ENCODE peak calls at places on chromosomes 13 and 19, in ten cellular contexts. One of them, this sample, is unnamed.

GRCh38 chr13:38419312-38419873 is 69.7 kb downstream of the UFM1 start:
- DNase-seq in IMR-90: no peak
- DNase-seq in AG04450: no peak
- DNase-seq in ascending aorta: no peak
- DNase-seq in psoas muscle: no peak
- DNase-seq in WERI-Rb-1: no peak
- DNase-seq in CD8-positive, alpha-beta T cell: no peak
- DNase-seq in suprapubic skin: no peak
- DNase-seq in left ventricle myocardium inferior: no peak
- DNase-seq in Panc1: no peak
- DNase-seq in this sample: peak; percentile 27

GRCh38 chr19:3606690-3607289 is at the start of gene TBXA2R:
- DNase-seq in WERI-Rb-1: peak; percentile 90
- DNase-seq in IMR-90: peak; percentile 43
- DNase-seq in Panc1: no peak
- DNase-seq in suprapubic skin: peak; percentile 84
- DNase-seq in psoas muscle: peak; percentile 84
- DNase-seq in left ventricle myocardium inferior: peak; percentile 81
- DNase-seq in AG04450: no peak
- DNase-seq in ascending aorta: peak; percentile 35
- DNase-seq in CD8-positive, alpha-beta T cell: peak; percentile 59
- DNase-seq in this sample: no peak

GRCh38 chr19:16266586-16266942 is 58.1 kb upstream of the KLF2 start:
- DNase-seq in WERI-Rb-1: no peak
- DNase-seq in psoas muscle: no peak
- DNase-seq in ascending aorta: no peak
- DNase-seq in left ventricle myocardium inferior: no peak
- DNase-seq in CD8-positive, alpha-beta T cell: peak; percentile 75
- DNase-seq in Panc1: no peak
- DNase-seq in suprapubic skin: no peak
- DNase-seq in IMR-90: no peak
- DNase-seq in AG04450: no peak
- DNase-seq in this sample: no peak

GRCh38 chr13:104779311-104779710 is 1713.1 kb upstream of the SLC10A2 start:
- DNase-seq in AG04450: peak; percentile 36
- DNase-seq in IMR-90: peak; percentile 64
- DNase-seq in suprapubic skin: no peak
- DNase-seq in CD8-positive, alpha-beta T cell: no peak
- DNase-seq in left ventricle myocardium inferior: no peak
- DNase-seq in Panc1: no peak
- DNase-seq in ascending aorta: no peak
- DNase-seq in psoas muscle: no peak
- DNase-seq in WERI-Rb-1: no peak
- DNase-seq in this sample: no peak

GRCh38 chr19:48175578-48175977 is 5.1 kb downstream of the ZSWIM9 start:
- DNase-seq in IMR-90: no peak
- DNase-seq in Panc1: no peak
- DNase-seq in left ventricle myocardium inferior: no peak
- DNase-seq in AG04450: no peak
- DNase-seq in psoas muscle: no peak
- DNase-seq in WERI-Rb-1: no peak
- DNase-seq in ascending aorta: no peak
- DNase-seq in CD8-positive, alpha-beta T cell: no peak
- DNase-seq in suprapubic skin: no peak
- DNase-seq in this sample: no peak

GRCh38 chr13:108728370-108728769 is 99.0 kb downstream of the MYO16 start:
- DNase-seq in IMR-90: no peak
- DNase-seq in left ventricle myocardium inferior: no peak
- DNase-seq in ascending aorta: no peak
- DNase-seq in psoas muscle: no peak
- DNase-seq in Panc1: no peak
- DNase-seq in WERI-Rb-1: peak; percentile 55
- DNase-seq in AG04450: no peak
- DNase-seq in suprapubic skin: no peak
- DNase-seq in CD8-positive, alpha-beta T cell: no peak
- DNase-seq in this sample: no peak

GRCh38 chr13:95643814-95644598 is 500 bp downstream of the DZIP1 start:
- DNase-seq in left ventricle myocardium inferior: peak; percentile 18
- DNase-seq in CD8-positive, alpha-beta T cell: no peak
- DNase-seq in IMR-90: peak; percentile 35
- DNase-seq in suprapubic skin: peak; percentile 63
- DNase-seq in psoas muscle: peak; percentile 33
- DNase-seq in Panc1: no peak
- DNase-seq in AG04450: no peak
- DNase-seq in WERI-Rb-1: peak; percentile 68
- DNase-seq in ascending aorta: no peak
- DNase-seq in this sample: peak; percentile 36

GRCh38 chr13:78875792-78876580 is 217.0 kb upstream of the OBI1 start:
- DNase-seq in Panc1: no peak
- DNase-seq in CD8-positive, alpha-beta T cell: no peak
- DNase-seq in IMR-90: no peak
- DNase-seq in WERI-Rb-1: no peak
- DNase-seq in left ventricle myocardium inferior: no peak
- DNase-seq in ascending aorta: no peak
- DNase-seq in suprapubic skin: no peak
- DNase-seq in AG04450: no peak
- DNase-seq in psoas muscle: no peak
- DNase-seq in this sample: peak; percentile 17

GRCh38 chr19:22602631-22603272 is 31.4 kb upstream of the ZNF492 start:
- DNase-seq in Panc1: no peak
- DNase-seq in ascending aorta: no peak
- DNase-seq in psoas muscle: no peak
- DNase-seq in AG04450: no peak
- DNase-seq in IMR-90: no peak
- DNase-seq in WERI-Rb-1: no peak
- DNase-seq in suprapubic skin: no peak
- DNase-seq in left ventricle myocardium inferior: no peak
- DNase-seq in CD8-positive, alpha-beta T cell: no peak
- DNase-seq in this sample: no peak

GRCh38 chr13:98453254-98453843 is 123.6 kb downstream of the STK24 start:
- DNase-seq in suprapubic skin: no peak
- DNase-seq in IMR-90: no peak
- DNase-seq in psoas muscle: no peak
- DNase-seq in WERI-Rb-1: no peak
- DNase-seq in ascending aorta: no peak
- DNase-seq in AG04450: no peak
- DNase-seq in CD8-positive, alpha-beta T cell: no peak
- DNase-seq in Panc1: no peak
- DNase-seq in left ventricle myocardium inferior: no peak
- DNase-seq in this sample: no peak

GRCh38 chr13:22926176-22927007 is 254.4 kb upstream of the SGCG start:
- DNase-seq in Panc1: no peak
- DNase-seq in ascending aorta: no peak
- DNase-seq in WERI-Rb-1: no peak
- DNase-seq in left ventricle myocardium inferior: peak; percentile 82
- DNase-seq in psoas muscle: peak; percentile 84
- DNase-seq in IMR-90: no peak
- DNase-seq in suprapubic skin: peak; percentile 84
- DNase-seq in AG04450: no peak
- DNase-seq in CD8-positive, alpha-beta T cell: no peak
- DNase-seq in this sample: peak; percentile 22

GRCh38 chr19:17236831-17237543 is 8.7 kb downstream of the NR2F6 start:
- DNase-seq in AG04450: no peak
- DNase-seq in Panc1: no peak
- DNase-seq in CD8-positive, alpha-beta T cell: no peak
- DNase-seq in WERI-Rb-1: no peak
- DNase-seq in psoas muscle: no peak
- DNase-seq in left ventricle myocardium inferior: no peak
- DNase-seq in IMR-90: no peak
- DNase-seq in suprapubic skin: no peak
- DNase-seq in ascending aorta: no peak
- DNase-seq in this sample: no peak

GRCh38 chr13:99796175-99796819 is 175.3 kb downstream of the ZIC5 start:
- DNase-seq in IMR-90: peak; percentile 32
- DNase-seq in left ventricle myocardium inferior: no peak
- DNase-seq in WERI-Rb-1: no peak
- DNase-seq in AG04450: peak; percentile 2
- DNase-seq in Panc1: no peak
- DNase-seq in ascending aorta: no peak
- DNase-seq in CD8-positive, alpha-beta T cell: peak; percentile 15
- DNase-seq in suprapubic skin: no peak
- DNase-seq in psoas muscle: no peak
- DNase-seq in this sample: no peak

DNA sequence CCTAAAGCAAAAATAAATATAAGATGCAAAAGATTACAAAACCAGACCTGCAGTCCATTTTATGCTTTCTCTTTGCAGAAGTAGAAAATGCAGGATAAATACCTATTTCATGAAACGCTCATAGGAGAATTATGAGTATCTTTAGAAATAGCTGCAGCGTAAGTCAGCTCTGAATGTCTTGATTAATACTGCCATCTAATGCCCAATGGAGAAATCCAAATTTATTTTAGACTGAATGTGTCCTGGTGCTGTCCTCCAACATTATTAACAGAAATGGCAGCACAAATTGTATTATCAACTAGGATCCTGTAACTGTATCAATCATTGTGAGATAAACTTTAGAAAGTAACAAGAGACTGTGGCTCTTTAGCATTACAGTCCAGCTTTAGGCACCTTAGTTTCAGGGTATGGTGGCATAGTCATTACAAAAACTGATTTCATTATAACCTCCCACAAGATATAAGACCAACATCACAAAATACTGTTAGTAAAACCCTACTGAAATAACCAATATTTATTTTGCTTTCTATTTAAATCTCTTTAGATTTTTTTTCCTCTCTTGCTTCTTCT is 162.1 kb upstream of the MIR17HG start:
- DNase-seq in WERI-Rb-1: no peak
- DNase-seq in ascending aorta: no peak
- DNase-seq in CD8-positive, alpha-beta T cell: no peak
- DNase-seq in suprapubic skin: no peak
- DNase-seq in IMR-90: peak; percentile 0
- DNase-seq in psoas muscle: no peak
- DNase-seq in AG04450: no peak
- DNase-seq in left ventricle myocardium inferior: no peak
- DNase-seq in Panc1: no peak
- DNase-seq in this sample: no peak
- TF ChIP-seq CTCF in WERI-Rb-1: peak; percentile 30
- TF ChIP-seq CTCF in ascending aorta: no peak
- TF ChIP-seq CTCF in CD8-positive, alpha-beta T cell: no peak
- TF ChIP-seq CTCF in suprapubic skin: no peak
- TF ChIP-seq CTCF in IMR-90: no peak
- TF ChIP-seq CTCF in psoas muscle: peak; percentile 32
- TF ChIP-seq CTCF in AG04450: peak; percentile 21
- TF ChIP-seq CTCF in left ventricle myocardium inferior: peak; percentile 54
- TF ChIP-seq CTCF in Panc1: peak; percentile 26
- TF ChIP-seq CTCF in this sample: no peak

GRCh38 chr13:46050771-46051170 is 1.8 kb downstream of the ZC3H13 start:
- DNase-seq in psoas muscle: no peak
- DNase-seq in left ventricle myocardium inferior: no peak
- DNase-seq in IMR-90: no peak
- DNase-seq in suprapubic skin: no peak
- DNase-seq in WERI-Rb-1: no peak
- DNase-seq in AG04450: no peak
- DNase-seq in ascending aorta: no peak
- DNase-seq in Panc1: no peak
- DNase-seq in CD8-positive, alpha-beta T cell: no peak
- DNase-seq in this sample: no peak
- H3K4me3 ChIP-seq in psoas muscle: peak overlapping the region; percentile 86
- H3K4me3 ChIP-seq in left ventricle myocardium inferior: peak overlapping the region; percentile 85
- H3K4me3 ChIP-seq in IMR-90: no peak overlapping the region
- H3K4me3 ChIP-seq in suprapubic skin: no peak overlapping the region
- H3K4me3 ChIP-seq in WERI-Rb-1: no peak overlapping the region
- H3K4me3 ChIP-seq in AG04450: peak overlapping the region; percentile 0
- H3K4me3 ChIP-seq in ascending aorta: no peak overlapping the region
- H3K4me3 ChIP-seq in Panc1: peak overlapping the region; percentile 90
- H3K4me3 ChIP-seq in CD8-positive, alpha-beta T cell: no peak overlapping the region
- H3K4me3 ChIP-seq in this sample: peak overlapping the region; percentile 80

GRCh38 chr19:50724522-50725217 is 1.5 kb downstream of the CLEC11A start:
- DNase-seq in AG04450: peak; percentile 99
- DNase-seq in ascending aorta: peak; percentile 85
- DNase-seq in IMR-90: peak; percentile 99
- DNase-seq in Panc1: no peak
- DNase-seq in suprapubic skin: peak; percentile 99
- DNase-seq in psoas muscle: peak; percentile 97
- DNase-seq in left ventricle myocardium inferior: peak; percentile 98
- DNase-seq in CD8-positive, alpha-beta T cell: peak; percentile 94
- DNase-seq in WERI-Rb-1: peak; percentile 100
- DNase-seq in this sample: peak; percentile 98

GRCh38 chr19:50722248-50723013 is 733 bp upstream of the CLEC11A start:
- DNase-seq in Panc1: no peak
- DNase-seq in AG04450: no peak
- DNase-seq in psoas muscle: no peak
- DNase-seq in ascending aorta: no peak
- DNase-seq in CD8-positive, alpha-beta T cell: no peak
- DNase-seq in suprapubic skin: no peak
- DNase-seq in WERI-Rb-1: peak; percentile 41
- DNase-seq in IMR-90: peak; percentile 6
- DNase-seq in left ventricle myocardium inferior: no peak
- DNase-seq in this sample: no peak

GRCh38 chr19:50723069-50723468 is at the start of gene CLEC11A:
- DNase-seq in WERI-Rb-1: no peak
- DNase-seq in CD8-positive, alpha-beta T cell: no peak
- DNase-seq in psoas muscle: peak; percentile 68
- DNase-seq in suprapubic skin: peak; percentile 73
- DNase-seq in left ventricle myocardium inferior: peak; percentile 72
- DNase-seq in AG04450: peak; percentile 55
- DNase-seq in ascending aorta: no peak
- DNase-seq in IMR-90: peak; percentile 80
- DNase-seq in Panc1: no peak
- DNase-seq in this sample: no peak

GRCh38 chr19:50725218-50725931 is 2.2 kb downstream of the CLEC11A start:
- DNase-seq in psoas muscle: no peak
- DNase-seq in left ventricle myocardium inferior: no peak
- DNase-seq in AG04450: no peak
- DNase-seq in suprapubic skin: no peak
- DNase-seq in CD8-positive, alpha-beta T cell: no peak
- DNase-seq in WERI-Rb-1: no peak
- DNase-seq in ascending aorta: no peak
- DNase-seq in IMR-90: no peak
- DNase-seq in Panc1: no peak
- DNase-seq in this sample: no peak

GRCh38 chr19:50723735-50724521 is 764 bp downstream of the CLEC11A start:
- DNase-seq in suprapubic skin: peak; percentile 67
- DNase-seq in AG04450: no peak
- DNase-seq in Panc1: no peak
- DNase-seq in psoas muscle: no peak
- DNase-seq in CD8-positive, alpha-beta T cell: no peak
- DNase-seq in WERI-Rb-1: no peak
- DNase-seq in ascending aorta: no peak
- DNase-seq in left ventricle myocardium inferior: no peak
- DNase-seq in IMR-90: no peak
- DNase-seq in this sample: no peak
- H3K27me3 ChIP-seq in suprapubic skin: peaks cover 32% of the 10 kb centered on the region
- H3K27me3 ChIP-seq in AG04450: no peaks in the 10 kb centered on the region
- H3K27me3 ChIP-seq in Panc1: no peaks in the 10 kb centered on the region
- H3K27me3 ChIP-seq in psoas muscle: peaks cover 29% of the 10 kb centered on the region
- H3K27me3 ChIP-seq in CD8-positive, alpha-beta T cell: no peaks in the 10 kb centered on the region
- H3K27me3 ChIP-seq in WERI-Rb-1: no peaks in the 10 kb centered on the region
- H3K27me3 ChIP-seq in ascending aorta: peaks cover 7% of the 10 kb centered on the region
- H3K27me3 ChIP-seq in left ventricle myocardium inferior: peaks cover 94% of the 10 kb centered on the region
- H3K27me3 ChIP-seq in IMR-90: no peaks in the 10 kb centered on the region
- H3K27me3 ChIP-seq in this sample: peaks cover 1% of the 10 kb centered on the region

DNA sequence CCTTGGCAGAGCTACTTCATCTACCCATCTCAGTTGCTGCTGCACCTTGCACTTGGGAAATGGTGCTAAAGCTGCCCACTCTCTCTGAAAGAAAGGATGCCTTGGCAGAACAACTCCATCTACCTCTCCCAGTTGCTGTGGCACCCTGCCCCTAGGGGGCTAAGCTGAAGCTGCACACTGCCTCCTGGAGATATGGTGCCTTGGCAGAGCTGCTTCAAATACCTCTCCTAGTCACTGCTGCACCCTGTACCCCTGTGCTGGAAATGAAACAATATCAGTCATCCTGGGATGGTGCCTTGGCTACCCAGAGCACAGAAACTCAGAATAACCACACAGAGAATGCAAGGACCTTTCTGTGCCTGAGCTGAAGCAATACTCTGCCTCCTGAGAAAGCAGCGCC is 615.8 kb downstream of the DIAPH3 start:
- DNase-seq in Panc1: no peak
- DNase-seq in WERI-Rb-1: no peak
- DNase-seq in IMR-90: no peak
- DNase-seq in suprapubic skin: no peak
- DNase-seq in CD8-positive, alpha-beta T cell: no peak
- DNase-seq in left ventricle myocardium inferior: no peak
- DNase-seq in psoas muscle: no peak
- DNase-seq in ascending aorta: no peak
- DNase-seq in AG04450: no peak
- DNase-seq in this sample: no peak
- TF ChIP-seq CTCF in Panc1: no peak
- TF ChIP-seq CTCF in WERI-Rb-1: peak; percentile 22
- TF ChIP-seq CTCF in IMR-90: no peak
- TF ChIP-seq CTCF in suprapubic skin: no peak
- TF ChIP-seq CTCF in CD8-positive, alpha-beta T cell: no peak
- TF ChIP-seq CTCF in left ventricle myocardium inferior: no peak
- TF ChIP-seq CTCF in psoas muscle: no peak
- TF ChIP-seq CTCF in ascending aorta: no peak
- TF ChIP-seq CTCF in AG04450: no peak
- TF ChIP-seq CTCF in this sample: no peak

This sample was measured in GM06990.